ENCODE peak calls at places on chromosomes 6 and 20, in five cellular contexts. W is neural progenitor cell; V is CD4-positive, alpha-beta T cell; M is Peyer's patch; R is left ventricle myocardium inferior. X is an unnamed sample. For H3K27me3, the result is how much of the 10 kb centered on the place peaks cover.

GRCh38 chr6:40520108-40520507 is 67.1 kb downstream of the LRFN2 start:
- DNase-seq in W (no peak), V (no peak), R (no peak), M (no peak), X (no peak)

GRCh38 chr6:122806290-122806689 is 17.2 kb downstream of the SMPDL3A start:
- DNase-seq in W (no peak), R (no peak), M (no peak), V (no peak), X (no peak)

GRCh38 chr20:32470025-32470861 is 112.1 kb downstream of the ASXL1 start:
- DNase-seq in W (peak), R (peak), M (peak), V (no peak), X (peak)

GRCh38 chr6:32989375-32989774 is 20.0 kb downstream of the HLA-DOA start:
- DNase-seq in W (no peak), V (no peak), M (no peak), R (no peak), X (no peak)

GRCh38 chr6:2430617-2431016 is 185.2 kb upstream of the GMDS start:
- DNase-seq in M (no peak), W (no peak), V (no peak), R (no peak), X (no peak)

GRCh38 chr6:16769131-16769985 is 8.1 kb upstream of the ATXN1 start:
- DNase-seq in W (no peak), R (no peak), M (peak), V (peak), X (peak)

GRCh38 chr20:24102290-24102689 is 113.7 kb upstream of the GGTLC1 start:
- DNase-seq in R (no peak), M (peak), W (peak), V (no peak), X (peak)

GRCh38 chr6:12030993-12031550 is 19.0 kb downstream of the HIVEP1 start:
- DNase-seq in V (no peak), M (no peak), R (no peak), W (no peak), X (no peak)

GRCh38 chr6:16067568-16067967 is 61.3 kb upstream of the MYLIP start:
- DNase-seq in W (no peak), M (no peak), R (no peak), V (no peak), X (no peak)

GRCh38 chr20:15627501-15627903 is 945.7 kb downstream of the KIF16B start:
- DNase-seq in R (no peak), M (no peak), V (no peak), W (no peak), X (no peak)

GRCh38 chr6:26175428-26176181 is 88.4 kb downstream of the HFE start:
- DNase-seq in M (peak), R (no peak), W (peak), V (no peak), X (peak)

GRCh38 chr6:159691133-159691962 is 1.7 kb downstream of the SOD2 start:
- DNase-seq in R (no peak), W (peak), V (no peak), M (no peak), X (peak)

GRCh38 chr6:15894973-15895858 is 232.4 kb upstream of the DTNBP1 start:
- DNase-seq in V (no peak), M (no peak), R (no peak), W (no peak), X (no peak)

GRCh38 chr6:129146836-129147366 is 264.0 kb downstream of the LAMA2 start:
- DNase-seq in W (no peak), R (no peak), V (no peak), M (no peak), X (no peak)

GRCh38 chr6:4853349-4853748 is 77.1 kb downstream of the CDYL start:
- DNase-seq in R (no peak), V (no peak), W (no peak), M (no peak), X (no peak)

GRCh38 chr6:161242779-161243693 is 30.8 kb downstream of the AGPAT4 start:
- DNase-seq in W (peak), M (no peak), R (no peak), V (no peak), X (no peak)

GRCh38 chr6:3456794-3457709 is at the start of gene SLC22A23:
- DNase-seq in R (peak), M (peak), V (peak), W (peak), X (peak)

GRCh38 chr6:169784941-169785340 is 33.5 kb downstream of the ERMARD start:
- DNase-seq in R (no peak), W (no peak), M (no peak), V (no peak), X (no peak)

GRCh38 chr6:110999634-111000270 is 17.9 kb downstream of the RPF2 start:
- DNase-seq in V (no peak), M (no peak), W (peak), R (no peak), X (peak)

GRCh38 chr6:152135755-152136448 is 328.4 kb downstream of the ESR1 start:
- DNase-seq in M (no peak), R (no peak), W (no peak), V (no peak), X (peak)

GRCh38 chr6:33828764-33829731 is 25.2 kb upstream of the MLN start:
- DNase-seq in R (no peak), M (no peak), W (no peak), V (no peak), X (no peak)

GRCh38 chr20:40686434-40686882 is 2.6 kb downstream of the MAFB start:
- DNase-seq in R (no peak), V (no peak), W (peak), M (no peak), X (peak)

GRCh38 chr6:45553730-45554344 is 176.1 kb upstream of the SUPT3H start:
- DNase-seq in V (no peak), M (no peak), W (no peak), R (no peak), X (no peak)

GRCh38 chr20:4067600-4068261 is 52.4 kb upstream of the RNF24 start:
- DNase-seq in V (no peak), R (no peak), M (no peak), W (no peak), X (no peak)

GRCh38 chr6:143528164-143528811 is 16.8 kb upstream of the FUCA2 start:
- DNase-seq in W (no peak), R (no peak), M (no peak), V (no peak), X (no peak)

GRCh38 chr6:164148789-164149188 is 734.3 kb downstream of the QKI start:
- DNase-seq in M (no peak), R (no peak), W (no peak), V (no peak), X (no peak)

GRCh38 chr6:98957440-98957839 is 9.7 kb upstream of the FBXL4 start:
- DNase-seq in V (no peak), W (no peak), M (no peak), R (no peak), X (peak)

GRCh38 chr6:40912158-40912946 is 126.7 kb downstream of the UNC5CL start:
- DNase-seq in M (peak), R (no peak), W (peak), V (no peak), X (peak)

GRCh38 chr20:38840053-38840893 is 34.8 kb downstream of the PPP1R16B start:
- DNase-seq in M (no peak), V (no peak), W (no peak), R (no peak), X (no peak)

GRCh38 chr6:134888316-134888715 is 61.6 kb downstream of the ALDH8A1 start:
- DNase-seq in R (no peak), V (no peak), W (no peak), M (no peak), X (no peak)

GRCh38 chr6:46320505-46320904 is 149.7 kb upstream of the ENPP5 start:
- DNase-seq in V (no peak), R (no peak), M (no peak), W (no peak), X (no peak)

GRCh38 chr20:34525342-34525708 is 9.1 kb downstream of the DYNLRB1 start:
- DNase-seq in R (no peak), W (no peak), M (no peak), V (no peak), X (no peak)

GRCh38 chr6:31898200-31899011 is 908 bp upstream of the EHMT2 start:
- DNase-seq in W (peak), M (peak), R (no peak), V (no peak), X (peak)

GRCh38 chr6:24666097-24666615 is 543 bp downstream of the TDP2 start:
- DNase-seq in W (no peak), R (peak), M (peak), V (peak), X (no peak)

GRCh38 chr6:31615748-31616147 is 714 bp downstream of the AIF1 start:
- DNase-seq in V (peak), R (no peak), W (no peak), M (no peak), X (no peak)

GRCh38 chr6:13302751-13303667 is 25.3 kb downstream of the TBC1D7 start:
- DNase-seq in M (peak), V (no peak), R (peak), W (no peak), X (peak)

GRCh38 chr6:158040051-158040803 is 58.6 kb downstream of the SYNJ2 start:
- DNase-seq in M (no peak), V (no peak), R (no peak), W (no peak), X (peak)

GRCh38 chr6:125519367-125519766 is 217.6 kb upstream of the HDDC2 start:
- DNase-seq in M (no peak), V (no peak), R (no peak), W (no peak), X (no peak)

GRCh38 chr6:151112130-151112529 is 127.6 kb upstream of the AKAP12 start:
- DNase-seq in M (no peak), V (no peak), R (no peak), W (no peak), X (no peak)
- H3K27me3 ChIP-seq in M (under half), V (under half), R (under half), W (under half), X (under half)

GRCh38 chr20:16661738-16662137 is 68.1 kb upstream of the SNRPB2 start:
- DNase-seq in W (no peak), M (no peak), R (no peak), V (no peak), X (no peak)

GRCh38 chr20:16666272-16666671 is 63.6 kb upstream of the SNRPB2 start:
- DNase-seq in V (no peak), M (no peak), R (no peak), W (no peak), X (no peak)

GRCh38 chr20:16662462-16662861 is 67.4 kb upstream of the SNRPB2 start:
- DNase-seq in V (no peak), W (no peak), M (no peak), R (no peak), X (no peak)

DNA sequence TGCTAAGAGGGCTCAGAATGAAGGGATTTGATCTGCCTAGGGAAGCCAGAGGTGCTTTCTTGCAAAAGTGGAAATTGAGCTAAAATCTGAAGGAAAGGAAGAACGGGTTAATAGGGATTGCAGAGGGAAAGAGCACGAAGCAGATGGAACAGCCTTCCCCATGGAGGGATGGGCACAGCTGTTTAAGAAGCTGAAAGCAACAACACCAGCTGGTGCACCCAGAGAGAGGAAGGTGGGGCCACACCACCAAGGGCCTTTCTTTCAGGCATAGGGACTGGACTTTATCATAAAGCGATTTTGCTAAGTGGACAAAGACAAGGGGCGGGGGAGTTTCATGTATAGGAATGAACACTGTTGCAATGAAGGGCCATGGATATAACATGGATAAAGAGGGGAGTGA is 65.8 kb upstream of the SNRPB2 start:
- DNase-seq in W (no peak), R (no peak), V (no peak), M (no peak), X (no peak)
- H3K27me3 ChIP-seq in W (under half), R (under half), V (under half), M (under half), X (under half)

GRCh38 chr6:165991341-165991740 is 176.3 kb downstream of the TBXT start:
- DNase-seq in R (no peak), V (no peak), W (no peak), M (no peak), X (no peak)
- H3K27me3 ChIP-seq in R (half or more), V (under half), W (half or more), M (under half), X (under half)

GRCh38 chr20:62517168-62517567 is 41.4 kb upstream of the GATA5 start:
- DNase-seq in V (no peak), M (no peak), R (no peak), W (no peak), X (no peak)

GRCh38 chr20:62519826-62520225 is 44.0 kb upstream of the GATA5 start:
- DNase-seq in R (no peak), M (no peak), V (no peak), W (no peak), X (no peak)

GRCh38 chr20:62518911-62519310 is 43.1 kb upstream of the GATA5 start:
- DNase-seq in V (no peak), M (no peak), R (no peak), W (no peak), X (no peak)

GRCh38 chr20:62516345-62516744 is 40.5 kb upstream of the GATA5 start:
- DNase-seq in W (peak), R (peak), V (no peak), M (no peak), X (no peak)

DNA sequence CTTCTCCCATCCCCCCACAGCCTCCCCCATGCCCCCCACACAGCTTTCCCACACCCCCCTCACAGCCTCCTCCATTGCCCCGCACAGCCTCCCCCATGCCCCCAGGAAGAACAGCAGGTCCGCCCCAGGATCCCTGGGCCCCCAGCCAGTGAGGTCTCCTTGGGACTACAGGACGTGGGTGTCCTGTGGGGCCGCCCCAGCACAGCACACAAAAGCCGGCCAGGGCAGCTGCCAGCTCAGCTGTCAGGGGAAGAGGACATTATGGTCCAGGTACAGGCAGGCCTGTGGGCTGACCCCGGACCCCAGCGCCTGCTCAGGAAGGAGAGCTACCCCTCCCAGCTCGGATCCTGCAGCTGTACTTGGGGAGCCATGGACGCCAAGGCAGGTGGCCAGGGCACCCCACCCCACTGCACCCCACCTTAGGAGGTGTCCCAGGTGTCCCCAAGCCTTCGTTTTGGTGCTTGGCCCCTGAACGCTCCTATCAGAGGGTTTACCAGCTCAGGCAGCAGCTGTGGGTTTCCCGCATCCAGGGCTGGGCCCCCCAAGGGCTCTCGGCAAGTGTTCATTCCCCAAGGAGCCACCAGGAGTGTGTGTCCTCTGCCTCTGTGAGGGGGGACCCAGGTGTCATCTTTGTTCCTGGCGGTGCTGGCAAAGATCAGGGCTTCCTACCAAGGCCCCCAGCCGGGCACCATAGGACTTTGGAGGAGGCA is 42.3 kb upstream of the GATA5 start:
- DNase-seq in M (no peak), V (no peak), R (no peak), W (no peak), X (no peak)
- H3K27me3 ChIP-seq in M (under half), V (under half), R (half or more), W (under half), X (under half)

DNA sequence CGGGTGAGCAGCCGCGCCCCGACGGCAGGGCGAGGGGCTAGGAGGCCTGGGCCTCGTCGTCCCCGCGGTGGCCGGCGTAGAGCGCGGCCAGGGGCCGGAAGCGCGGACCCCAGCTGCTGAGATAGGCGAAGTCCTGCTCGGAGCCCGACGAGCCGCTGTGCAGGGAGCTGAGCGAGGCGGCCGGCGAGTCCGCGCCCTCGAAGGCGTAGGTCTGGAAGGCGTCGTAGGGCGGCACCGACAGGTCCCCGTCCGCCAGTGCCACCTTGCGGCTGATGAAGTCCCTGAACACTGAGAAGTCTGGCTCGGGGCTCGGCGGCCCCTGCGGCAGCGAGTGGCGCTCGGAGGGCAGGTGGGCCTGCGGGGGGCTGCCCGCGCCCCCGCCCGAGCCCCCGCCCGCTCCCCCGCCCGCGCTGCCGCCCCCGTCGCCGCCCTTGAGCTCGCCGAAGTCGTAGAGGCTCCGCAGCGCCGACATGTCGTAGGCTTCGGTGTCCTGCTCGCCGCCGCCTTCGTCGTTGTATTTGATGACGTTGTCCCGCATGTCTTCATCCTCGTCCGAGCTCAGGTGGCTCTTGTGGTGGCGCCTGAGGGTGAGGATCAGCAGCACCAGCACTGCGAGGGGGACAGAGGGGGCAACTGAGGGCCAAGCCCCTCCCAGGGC is 56.5 kb downstream of the CD40 start:
- DNase-seq in R (peak), M (peak), V (peak), W (peak), X (peak)
- H3K27me3 ChIP-seq in R (half or more), M (under half), V (under half), W (half or more), X (under half)

GRCh38 chr20:57561356-57562279 is 708 bp downstream of the PCK1 start:
- DNase-seq in M (no peak), V (no peak), R (no peak), W (no peak), X (no peak)
- H3K27me3 ChIP-seq in M (under half), V (under half), R (half or more), W (under half), X (under half)

GRCh38 chr20:58551631-58552030 is 36.4 kb upstream of the APCDD1L start:
- DNase-seq in W (no peak), V (no peak), M (no peak), R (no peak), X (no peak)
- H3K27me3 ChIP-seq in W (under half), V (under half), M (under half), R (half or more), X (under half)

GRCh38 chr20:48823960-48824497 is 3.8 kb downstream of the PREX1 start:
- DNase-seq in V (no peak), W (no peak), R (no peak), M (no peak), X (no peak)
- H3K27me3 ChIP-seq in V (under half), W (half or more), R (under half), M (under half), X (under half)

GRCh38 chr6:47483853-47484546 is 6.4 kb downstream of the CD2AP start:
- DNase-seq in M (no peak), V (no peak), W (no peak), R (no peak), X (no peak)

GRCh38 chr6:47484616-47485015 is 7.0 kb downstream of the CD2AP start:
- DNase-seq in M (no peak), W (no peak), R (no peak), V (no peak), X (no peak)

GRCh38 chr6:47485083-47485482 is 7.5 kb downstream of the CD2AP start:
- DNase-seq in M (no peak), R (no peak), W (no peak), V (no peak), X (no peak)

GRCh38 chr6:47481806-47482205 is 4.2 kb downstream of the CD2AP start:
- DNase-seq in M (no peak), R (no peak), W (no peak), V (no peak), X (no peak)

GRCh38 chr6:47483516-47483852 is 5.9 kb downstream of the CD2AP start:
- DNase-seq in V (no peak), W (no peak), M (no peak), R (no peak), X (no peak)
- H3K27me3 ChIP-seq in V (under half), W (under half), M (under half), R (under half), X (under half)